ENCODE peak calls at places on chromosomes 3 and 15, in six cellular contexts. B is A673, Z is endodermal cell, P is stomach, F is lung, U is tibial nerve. V is an unnamed sample.

GRCh38 chr3:143063018-143063417 is 56.6 kb upstream of the CHST2 start:
- DNase-seq in B (no peak), Z (no peak), P (no peak), F (no peak), U (no peak), V (no peak)

GRCh38 chr3:189771842-189772494 is 140.8 kb downstream of the TP63 start:
- DNase-seq in B (no peak), Z (no peak), P (no peak), F (no peak), U (no peak), V (no peak)

GRCh38 chr3:31966978-31967592 is 14.0 kb downstream of the OSBPL10 start:
- DNase-seq in B (no peak), Z (no peak), P (no peak), F (no peak), U (no peak), V (no peak)

GRCh38 chr3:38992117-38992779 is 59.5 kb downstream of the SCN11A start:
- DNase-seq in B (peak; percentile 6), Z (no peak), P (no peak), F (no peak), U (no peak), V (no peak)

GRCh38 chr3:45343947-45344346 is 44.4 kb upstream of the LARS2 start:
- DNase-seq in B (peak; percentile 18), Z (peak; percentile 63), P (no peak), F (no peak), U (no peak), V (no peak)

GRCh38 chr15:99361541-99362185 is 110.4 kb downstream of the LRRC28 start:
- DNase-seq in B (peak; percentile 30), Z (no peak), P (no peak), F (no peak), U (no peak), V (no peak)

GRCh38 chr3:124887177-124887995 is at the start of gene ITGB5:
- DNase-seq in B (peak; percentile 82), Z (peak; percentile 89), P (peak; percentile 83), F (peak; percentile 79), U (peak; percentile 66), V (no peak)

GRCh38 chr15:62782100-62782791 is 260.3 kb upstream of the TPM1 start:
- DNase-seq in B (peak; percentile 78), Z (peak; percentile 83), P (peak; percentile 86), F (peak; percentile 58), U (peak; percentile 78), V (no peak)

GRCh38 chr15:99703603-99704443 is 29.4 kb downstream of the LYSMD4 start:
- DNase-seq in B (peak; percentile 86), Z (no peak), P (no peak), F (no peak), U (peak; percentile 50), V (peak; percentile 77)

GRCh38 chr3:40333416-40333815 is 23.9 kb downstream of the EIF1B start:
- DNase-seq in B (no peak), Z (no peak), P (no peak), F (no peak), U (no peak), V (no peak)

GRCh38 chr3:11759996-11760395 is 86.7 kb downstream of the TAMM41 start:
- DNase-seq in B (no peak), Z (no peak), P (no peak), F (no peak), U (no peak), V (no peak)

GRCh38 chr3:11755276-11755675 is 91.4 kb downstream of the TAMM41 start:
- DNase-seq in B (no peak), Z (peak; percentile 52), P (no peak), F (no peak), U (no peak), V (no peak)

GRCh38 chr3:11757441-11757875 is 89.2 kb downstream of the TAMM41 start:
- DNase-seq in B (peak; percentile 46), Z (no peak), P (no peak), F (no peak), U (no peak), V (no peak)

GRCh38 chr3:11757929-11758328 is 88.8 kb downstream of the TAMM41 start:
- DNase-seq in B (no peak), Z (peak; percentile 50), P (no peak), F (no peak), U (no peak), V (no peak)
- H3K27ac ChIP-seq in B (no peak overlapping the region), Z (peak overlapping the region; percentile 4), P (no peak overlapping the region), F (no peak overlapping the region), U (no peak overlapping the region), V (no peak overlapping the region)

GRCh38 chr3:172320468-172320867 is 127.8 kb downstream of the GHSR start:
- DNase-seq in B (no peak), Z (no peak), P (no peak), F (no peak), U (no peak), V (no peak)

GRCh38 chr3:172321035-172321434 is 127.2 kb downstream of the GHSR start:
- DNase-seq in B (no peak), Z (no peak), P (no peak), F (no peak), U (no peak), V (no peak)

GRCh38 chr3:172324591-172325203 is 123.6 kb downstream of the GHSR start:
- DNase-seq in B (no peak), Z (no peak), P (no peak), F (no peak), U (no peak), V (no peak)

GRCh38 chr3:172326993-172327392 is 121.3 kb downstream of the GHSR start:
- DNase-seq in B (no peak), Z (no peak), P (no peak), F (no peak), U (no peak), V (no peak)

GRCh38 chr3:172323894-172324590 is 124.2 kb downstream of the GHSR start:
- DNase-seq in B (no peak), Z (no peak), P (peak; percentile 43), F (no peak), U (no peak), V (no peak)
- H3K27ac ChIP-seq in B (no peak overlapping the region), Z (no peak overlapping the region), P (peak overlapping the region; percentile 25), F (peak overlapping the region; percentile 64), U (no peak overlapping the region), V (no peak overlapping the region)

GRCh38 chr15:52528465-52529288 is at the start of gene MYO5A:
- DNase-seq in B (peak; percentile 74), Z (peak; percentile 90), P (peak; percentile 68), F (peak; percentile 65), U (peak; percentile 20), V (no peak)
- H3K27ac ChIP-seq in B (no peak within 1 kb of the TSS), Z (no peak within 1 kb of the TSS), P (peak within 1 kb of the TSS; percentile 76), F (peak within 1 kb of the TSS; percentile 87), U (peak within 1 kb of the TSS; percentile 75), V (no peak within 1 kb of the TSS)

GRCh38 chr3:186772281-186772885 is 11.0 kb upstream of the EIF4A2 start:
- DNase-seq in B (no peak), Z (peak; percentile 66), P (no peak), F (no peak), U (no peak), V (no peak)
- H3K27ac ChIP-seq in B (no peak overlapping the region), Z (no peak overlapping the region), P (peak overlapping the region; percentile 26), F (no peak overlapping the region), U (no peak overlapping the region), V (no peak overlapping the region)